ENCODE peak calls at places on chromosomes 4 and X, in seven cellular contexts. B is astrocyte of the cerebellum, D is endothelial cell of umbilical vein, E is tibial artery, K is NB4, H is GM23338, O is fibroblast of pulmonary artery. S is an unnamed sample.
A peak's percentile ranks its signal among the peaks of the same experiment; 100 is the strongest.

GRCh38 chrX:48083212-48083611 is 11.8 kb upstream of the ZNF630 start:
- DNase-seq in B (peak; percentile 8), D (peak; percentile 53), E (peak; percentile 23), K (peak; percentile 69), H (peak; percentile 60), O (peak; percentile 60), S (peak; percentile 51)

GRCh38 chrX:63743596-63743995 is 41.4 kb downstream of the ARHGEF9 start:
- DNase-seq in B (no peak), D (no peak), E (no peak), K (peak; percentile 6), H (no peak), O (no peak), S (no peak)

GRCh38 chrX:110409925-110410324 is 51.3 kb downstream of the RTL9 start:
- DNase-seq in B (no peak), D (peak; percentile 41), E (no peak), K (peak; percentile 25), H (no peak), O (no peak), S (peak; percentile 82)

GRCh38 chr4:98890698-98891097 is 38.2 kb downstream of the EIF4E start:
- DNase-seq in B (no peak), D (peak; percentile 81), E (no peak), K (no peak), H (no peak), O (peak; percentile 76), S (peak; percentile 50)

GRCh38 chrX:116436358-116436816 is at the start of gene SLC6A14:
- DNase-seq in B (no peak), D (no peak), E (no peak), K (no peak), H (no peak), O (no peak), S (peak; percentile 78)

GRCh38 chr4:140382732-140383131 is 9.3 kb downstream of the SCOC start:
- DNase-seq in B (no peak), D (no peak), E (no peak), K (no peak), H (no peak), O (no peak), S (no peak)

GRCh38 chr4:185201983-185202962 is 1.5 kb downstream of the CFAP97 start:
- DNase-seq in B (no peak), D (peak; percentile 44), E (no peak), K (peak; percentile 55), H (peak; percentile 51), O (peak; percentile 77), S (no peak)

GRCh38 chrX:120260369-120260768 is 9.8 kb downstream of the ZBTB33 start:
- DNase-seq in B (no peak), D (no peak), E (no peak), K (no peak), H (no peak), O (no peak), S (peak; percentile 88)

GRCh38 chr4:152847376-152847775 is 67.6 kb downstream of the ARFIP1 start:
- DNase-seq in B (no peak), D (no peak), E (no peak), K (no peak), H (no peak), O (no peak), S (no peak)

GRCh38 chr4:113996599-113997177 is 17.2 kb upstream of the ARSJ start:
- DNase-seq in B (no peak), D (no peak), E (no peak), K (no peak), H (no peak), O (no peak), S (peak; percentile 86)

GRCh38 chrX:149830192-149830873 is 48.6 kb downstream of the MAGEA9 start:
- DNase-seq in B (no peak), D (peak; percentile 2), E (no peak), K (no peak), H (peak; percentile 72), O (peak; percentile 16), S (peak; percentile 9)

GRCh38 chrX:141402897-141403610 is 160.7 kb upstream of the SPANXC start:
- DNase-seq in B (no peak), D (no peak), E (no peak), K (no peak), H (no peak), O (no peak), S (no peak)

GRCh38 chr4:66506985-66507384 is 836.7 kb upstream of the EPHA5 start:
- DNase-seq in B (no peak), D (no peak), E (no peak), K (no peak), H (no peak), O (no peak), S (no peak)

GRCh38 chr4:112938461-112939058 is 110.9 kb upstream of the ANK2 start:
- DNase-seq in B (peak; percentile 52), D (peak; percentile 40), E (no peak), K (peak; percentile 36), H (peak; percentile 81), O (peak; percentile 76), S (peak; percentile 60)

GRCh38 chr4:166366012-166366411 is 493.0 kb downstream of the TLL1 start:
- DNase-seq in B (no peak), D (no peak), E (no peak), K (no peak), H (no peak), O (no peak), S (peak; percentile 82)

GRCh38 chr4:181659202-181659601 is 584.0 kb upstream of the TENM3 start:
- DNase-seq in B (peak; percentile 35), D (no peak), E (no peak), K (peak; percentile 15), H (no peak), O (peak; percentile 55), S (no peak)

GRCh38 chr4:87574996-87575395 is 33.3 kb upstream of the DSPP start:
- DNase-seq in B (no peak), D (no peak), E (no peak), K (no peak), H (no peak), O (peak; percentile 72), S (peak; percentile 83)

GRCh38 chrX:18883234-18883960 is 100.5 kb downstream of the PHKA2 start:
- DNase-seq in B (no peak), D (no peak), E (no peak), K (no peak), H (peak; percentile 49), O (no peak), S (peak; percentile 47)

GRCh38 chr4:81499840-81500239 is 28.1 kb upstream of the RASGEF1B start:
- DNase-seq in B (no peak), D (no peak), E (no peak), K (no peak), H (no peak), O (no peak), S (no peak)

GRCh38 chr4:176393306-176394013 is 73.7 kb downstream of the SPCS3 start:
- DNase-seq in B (no peak), D (no peak), E (no peak), K (no peak), H (peak; percentile 3), O (no peak), S (no peak)

GRCh38 chr4:80911458-80911857 is 119.0 kb upstream of the BMP3 start:
- DNase-seq in B (no peak), D (no peak), E (no peak), K (no peak), H (no peak), O (no peak), S (no peak)

GRCh38 chr4:11505225-11505971 is 76.7 kb upstream of the HS3ST1 start:
- DNase-seq in B (peak; percentile 42), D (peak; percentile 96), E (no peak), K (peak; percentile 20), H (no peak), O (peak; percentile 63), S (peak; percentile 95)

GRCh38 chr4:94540476-94540875 is 88.7 kb downstream of the PDLIM5 start:
- DNase-seq in B (no peak), D (no peak), E (no peak), K (no peak), H (peak; percentile 47), O (no peak), S (peak; percentile 97)

GRCh38 chrX:122626871-122627270 is 557.2 kb upstream of the GRIA3 start:
- DNase-seq in B (no peak), D (no peak), E (no peak), K (no peak), H (no peak), O (no peak), S (peak; percentile 60)

GRCh38 chr4:154124539-154125255 is 335.8 kb upstream of the SFRP2 start:
- DNase-seq in B (peak; percentile 49), D (no peak), E (no peak), K (no peak), H (no peak), O (peak; percentile 50), S (peak; percentile 74)

DNA sequence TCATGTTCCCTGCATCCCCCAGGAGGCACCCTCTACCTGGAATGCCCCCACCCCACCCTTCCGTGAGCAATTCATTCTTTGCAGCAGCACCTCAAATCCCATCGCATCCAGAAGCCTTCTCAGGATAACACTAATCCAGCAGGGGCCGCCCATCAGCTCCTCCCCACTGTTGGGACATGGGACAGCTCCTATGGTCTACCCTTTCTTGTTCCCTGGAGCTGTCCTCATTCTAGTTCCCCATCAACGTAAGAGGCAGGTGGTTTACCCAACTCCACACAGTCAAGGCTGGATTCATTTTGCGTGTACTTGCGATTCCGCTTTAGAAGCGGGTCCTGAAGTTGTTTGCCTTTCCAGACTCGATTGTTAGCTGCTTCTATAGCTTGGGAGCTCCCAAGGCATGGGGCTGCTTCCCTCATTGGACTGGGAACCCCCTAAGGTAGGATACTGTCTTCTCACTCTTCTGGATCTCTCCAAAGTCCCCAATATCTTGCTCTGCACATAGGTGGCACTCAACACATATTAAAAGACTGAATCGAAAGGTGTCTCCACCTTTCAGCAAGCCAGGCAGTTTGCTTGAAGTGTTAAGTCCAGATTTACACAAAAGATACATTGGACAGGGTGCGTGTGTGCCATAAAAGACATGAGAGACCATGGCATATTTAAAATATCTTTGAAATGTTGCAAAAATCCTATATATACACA is 942 bp upstream of the APLN start:
- DNase-seq in B (no peak), D (peak; percentile 32), E (no peak), K (peak; percentile 31), H (peak; percentile 55), O (no peak), S (peak; percentile 40)
- TF ChIP-seq CTCF in B (no peak), D (no peak), E (no peak), K (no peak), H (peak; percentile 37), O (no peak), S (peak; percentile 28)

DNA sequence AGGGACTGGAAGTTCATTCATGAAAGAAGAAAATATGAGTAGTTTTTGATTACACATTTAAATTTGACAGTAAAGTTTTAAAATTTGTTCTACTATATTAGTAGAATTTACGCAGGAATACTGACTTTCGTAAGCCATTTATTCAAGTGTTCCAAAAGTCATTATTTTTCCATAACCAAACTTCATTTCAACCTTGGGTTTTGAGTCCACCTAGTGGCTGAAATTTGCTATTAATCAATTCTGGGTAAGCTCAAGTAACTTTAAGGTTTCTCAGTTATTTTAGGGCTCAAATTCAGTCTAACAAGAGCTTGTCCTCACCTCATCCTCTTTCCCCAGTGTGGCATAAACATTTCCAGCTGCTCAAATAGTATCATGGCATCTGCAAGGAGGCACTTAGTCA is 175.4 kb downstream of the SH3BGRL start:
- DNase-seq in B (peak; percentile 20), D (peak; percentile 36), E (no peak), K (peak; percentile 22), H (peak; percentile 26), O (peak; percentile 53), S (peak; percentile 21)
- TF ChIP-seq CTCF in B (peak; percentile 37), D (no peak), E (peak; percentile 46), K (peak; percentile 36), H (peak; percentile 44), O (peak; percentile 40), S (peak; percentile 50)

GRCh38 chr4:84167579-84167978 is 331.5 kb downstream of the NKX6-1 start:
- DNase-seq in B (no peak), D (no peak), E (no peak), K (no peak), H (peak; percentile 71), O (no peak), S (no peak)
- TF ChIP-seq CTCF in B (peak; percentile 17), D (no peak), E (no peak), K (no peak), H (peak; percentile 61), O (no peak), S (peak; percentile 14)

GRCh38 chr4:102849579-102850104 is 19.1 kb upstream of the CISD2 start:
- DNase-seq in B (no peak), D (no peak), E (no peak), K (no peak), H (no peak), O (no peak), S (no peak)
- TF ChIP-seq CTCF in B (no peak), D (no peak), E (no peak), K (no peak), H (no peak), O (no peak), S (no peak)